ENCODE peak calls at places on chromosomes 13 and 19, in five cellular contexts. X is colonic mucosa, L is ELF-1, K is uterus, Z is glutamatergic neuron. O is an unnamed sample.

GRCh38 chr13:42740753-42741152 is 40.6 kb upstream of the FAM216B start:
- DNase-seq in X (peak; percentile 45), L (no peak), K (no peak), Z (no peak), O (peak; percentile 65)

GRCh38 chr19:49200238-49200862 is 42.8 kb downstream of the TRPM4 start:
- DNase-seq in X (peak; percentile 63), L (no peak), K (no peak), Z (no peak), O (no peak)

GRCh38 chr19:36266375-36266961 is 51.6 kb downstream of the ZNF146 start:
- DNase-seq in X (no peak), L (peak; percentile 37), K (no peak), Z (no peak), O (no peak)

GRCh38 chr13:107713314-107713713 is 502.0 kb downstream of the LIG4 start:
- DNase-seq in X (no peak), L (no peak), K (no peak), Z (no peak), O (no peak)

GRCh38 chr19:2361259-2362038 is 1.4 kb downstream of the TMPRSS9 start:
- DNase-seq in X (no peak), L (no peak), K (no peak), Z (no peak), O (no peak)

GRCh38 chr19:41844601-41845000 is at the start of gene LYPD4:
- DNase-seq in X (no peak), L (peak; percentile 30), K (no peak), Z (no peak), O (no peak)

GRCh38 chr13:99432637-99433542 is 68.4 kb upstream of the TM9SF2 start:
- DNase-seq in X (peak; percentile 40), L (peak; percentile 85), K (peak; percentile 28), Z (no peak), O (peak; percentile 77)

GRCh38 chr13:90068658-90069057 is 1278.8 kb upstream of the MIR17HG start:
- DNase-seq in X (no peak), L (no peak), K (no peak), Z (no peak), O (no peak)

GRCh38 chr13:113802090-113802531 is 43.1 kb downstream of the TMEM255B start:
- DNase-seq in X (peak; percentile 34), L (peak; percentile 82), K (peak; percentile 53), Z (peak; percentile 63), O (peak; percentile 84)

GRCh38 chr13:76884167-76884566 is 2.0 kb downstream of the KCTD12 start:
- DNase-seq in X (peak; percentile 64), L (peak; percentile 20), K (peak; percentile 50), Z (peak; percentile 37), O (peak; percentile 65)

GRCh38 chr19:13906525-13906904 is 514 bp downstream of the CC2D1A start:
- DNase-seq in X (peak; percentile 87), L (no peak), K (no peak), Z (no peak), O (no peak)

GRCh38 chr19:49651029-49651825 is 9.2 kb downstream of the SCAF1 start:
- DNase-seq in X (no peak), L (no peak), K (no peak), Z (no peak), O (no peak)

GRCh38 chr19:18364826-18365528 is 21.0 kb upstream of the GDF15 start:
- DNase-seq in X (peak; percentile 93), L (peak; percentile 51), K (peak; percentile 92), Z (no peak), O (peak; percentile 82)

GRCh38 chr19:36331353-36332228 is 47.4 kb downstream of the ZFP14 start:
- DNase-seq in X (peak; percentile 87), L (peak; percentile 99), K (peak; percentile 89), Z (peak; percentile 89), O (peak; percentile 89)

GRCh38 chr13:79516590-79516989 is 35.6 kb downstream of the NDFIP2 start:
- DNase-seq in X (no peak), L (no peak), K (no peak), Z (no peak), O (no peak)

GRCh38 chr13:75596657-75597182 is 39.4 kb upstream of the LMO7 start:
- DNase-seq in X (no peak), L (no peak), K (no peak), Z (no peak), O (no peak)

GRCh38 chr19:991174-991931 is 7.2 kb downstream of the WDR18 start:
- DNase-seq in X (peak; percentile 46), L (peak; percentile 64), K (no peak), Z (peak; percentile 66), O (no peak)

GRCh38 chr13:21745307-21745706 is 74.4 kb downstream of the FGF9 start:
- DNase-seq in X (no peak), L (no peak), K (no peak), Z (no peak), O (no peak)

GRCh38 chr13:95596701-95597100 is 44.2 kb downstream of the CLDN10 start:
- DNase-seq in X (no peak), L (no peak), K (no peak), Z (no peak), O (no peak)

GRCh38 chr13:98188544-98189166 is 11.6 kb upstream of the RNF113B start:
- DNase-seq in X (no peak), L (no peak), K (no peak), Z (no peak), O (no peak)